ENCODE peak calls at places on chromosomes 7 and 10, in five cellular contexts. L is HFF-Myc; S is CD8-positive, alpha-beta T cell; K is mucosa of descending colon; R is lower leg skin. Q is an unnamed sample.

GRCh38 chr7:37420931-37421330 is 27.7 kb downstream of the ELMO1 start:
- DNase-seq in S (no peak), K (no peak), L (no peak), R (peak), Q (no peak)

GRCh38 chr7:117810642-117811512 is 62.4 kb downstream of the CTTNBP2 start:
- DNase-seq in K (no peak), S (no peak), R (no peak), L (no peak), Q (no peak)

GRCh38 chr7:128963327-128963757 is 25.6 kb downstream of the IRF5 start:
- DNase-seq in S (no peak), R (no peak), K (no peak), L (no peak), Q (peak)

GRCh38 chr7:114822131-114822530 is 99.8 kb upstream of the MDFIC start:
- DNase-seq in L (no peak), K (no peak), R (no peak), S (no peak), Q (no peak)

GRCh38 chr10:17607603-17608332 is 9.4 kb downstream of the HACD1 start:
- DNase-seq in S (peak), L (no peak), R (no peak), K (no peak), Q (no peak)

GRCh38 chr10:27360581-27361172 is 120.1 kb upstream of the ACBD5 start:
- DNase-seq in K (peak), L (peak), S (peak), R (peak), Q (peak)

GRCh38 chr10:79128923-79129305 is 60.1 kb downstream of the ZMIZ1 start:
- DNase-seq in L (no peak), S (no peak), K (no peak), R (no peak), Q (no peak)

GRCh38 chr10:74821501-74821900 is 4.9 kb upstream of the KAT6B start:
- DNase-seq in S (no peak), R (no peak), K (no peak), L (no peak), Q (no peak)

GRCh38 chr10:98309366-98310355 is 41.7 kb upstream of the LOXL4 start:
- DNase-seq in S (no peak), L (peak), K (peak), R (peak), Q (no peak)

GRCh38 chr10:127402596-127403409 is 146.3 kb upstream of the NPS start:
- DNase-seq in L (no peak), R (no peak), K (no peak), S (no peak), Q (no peak)

GRCh38 chr10:111093741-111094380 is 17.0 kb downstream of the ADRA2A start:
- DNase-seq in L (no peak), R (peak), K (no peak), S (no peak), Q (no peak)

GRCh38 chr7:4267326-4268039 is 414.6 kb upstream of the FOXK1 start:
- DNase-seq in S (no peak), R (peak), L (no peak), K (no peak), Q (no peak)

GRCh38 chr7:112431803-112432202 is 18.5 kb upstream of the IFRD1 start:
- DNase-seq in K (no peak), S (no peak), R (no peak), L (no peak), Q (no peak)

GRCh38 chr7:78099715-78100477 is 301.3 kb downstream of the PHTF2 start:
- DNase-seq in S (no peak), R (no peak), K (no peak), L (no peak), Q (no peak)

GRCh38 chr10:6144609-6145413 is 56.0 kb downstream of the RBM17 start:
- DNase-seq in K (peak), R (peak), S (peak), L (no peak), Q (peak)

GRCh38 chr7:149870701-149871483 is 2.9 kb upstream of the ATP6V0E2 start:
- DNase-seq in S (peak), L (no peak), R (peak), K (no peak), Q (no peak)

GRCh38 chr10:91587710-91588638 is 44.9 kb downstream of the PPP1R3C start:
- DNase-seq in K (no peak), L (no peak), S (no peak), R (peak), Q (no peak)

GRCh38 chr7:38368191-38368605 is 94.8 kb upstream of the TARP start:
- DNase-seq in K (peak), R (no peak), S (peak), L (peak), Q (no peak)

GRCh38 chr10:30013684-30014246 is 45.6 kb downstream of the JCAD start:
- DNase-seq in R (no peak), S (no peak), L (no peak), K (no peak), Q (no peak)

GRCh38 chr7:44463169-44463808 is 27.2 kb downstream of the NUDCD3 start:
- DNase-seq in R (no peak), K (no peak), S (no peak), L (no peak), Q (no peak)

GRCh38 chr10:116073025-116073424 is 200.0 kb downstream of the GFRA1 start:
- DNase-seq in L (no peak), R (no peak), K (no peak), S (no peak), Q (no peak)

GRCh38 chr10:24901686-24902399 is 50.6 kb downstream of the PRTFDC1 start:
- DNase-seq in K (peak), R (no peak), S (no peak), L (peak), Q (no peak)

GRCh38 chr10:22335204-22335956 is 9.9 kb upstream of the SPAG6 start:
- DNase-seq in K (peak), S (peak), L (no peak), R (no peak), Q (no peak)

GRCh38 chr7:120207037-120207436 is 65.9 kb upstream of the KCND2 start:
- DNase-seq in R (no peak), K (no peak), L (no peak), S (no peak), Q (no peak)

GRCh38 chr10:86100581-86101061 is 266.0 kb downstream of the GRID1 start:
- DNase-seq in K (no peak), S (no peak), R (peak), L (no peak), Q (no peak)

GRCh38 chr10:73812662-73813061 is 1.3 kb upstream of the NDST2 start:
- DNase-seq in S (no peak), R (no peak), L (no peak), K (no peak), Q (no peak)

GRCh38 chr7:24290004-24290641 is 6.1 kb downstream of the NPY start:
- DNase-seq in R (no peak), L (no peak), K (no peak), S (peak), Q (peak)

GRCh38 chr7:20159226-20159747 is 57.9 kb downstream of the MACC1 start:
- DNase-seq in L (no peak), R (no peak), K (no peak), S (no peak), Q (no peak)

GRCh38 chr10:105793071-105793470 is 1152.0 kb downstream of the SORCS3 start:
- DNase-seq in L (no peak), R (no peak), S (no peak), K (no peak), Q (no peak)

GRCh38 chr7:1242129-1242572 is 9.5 kb downstream of the UNCX start:
- DNase-seq in R (no peak), L (no peak), S (no peak), K (peak), Q (no peak)

GRCh38 chr7:49001610-49002033 is 77.3 kb downstream of the CDC14C start:
- DNase-seq in L (no peak), R (no peak), S (no peak), K (no peak), Q (peak)

GRCh38 chr7:17588730-17589129 is 290.3 kb downstream of the AHR start:
- DNase-seq in S (no peak), R (no peak), L (no peak), K (no peak), Q (no peak)

GRCh38 chr10:129968937-129969527 is 5.0 kb upstream of the EBF3 start:
- DNase-seq in K (no peak), S (no peak), L (no peak), R (no peak), Q (no peak)

GRCh38 chr10:97060441-97061084 is 125.2 kb downstream of the SLIT1 start:
- DNase-seq in K (no peak), L (no peak), S (no peak), R (no peak), Q (no peak)

GRCh38 chr10:116704926-116705325 is 37.4 kb downstream of the HSPA12A start:
- DNase-seq in S (no peak), L (no peak), R (no peak), K (no peak), Q (no peak)

GRCh38 chr10:128095023-128095752 is 31.0 kb downstream of the MKI67 start:
- DNase-seq in L (no peak), S (peak), R (peak), K (no peak), Q (peak)

GRCh38 chr7:28243861-28244260 is 63.3 kb upstream of the JAZF1 start:
- DNase-seq in S (no peak), R (no peak), K (no peak), L (peak), Q (no peak)

DNA sequence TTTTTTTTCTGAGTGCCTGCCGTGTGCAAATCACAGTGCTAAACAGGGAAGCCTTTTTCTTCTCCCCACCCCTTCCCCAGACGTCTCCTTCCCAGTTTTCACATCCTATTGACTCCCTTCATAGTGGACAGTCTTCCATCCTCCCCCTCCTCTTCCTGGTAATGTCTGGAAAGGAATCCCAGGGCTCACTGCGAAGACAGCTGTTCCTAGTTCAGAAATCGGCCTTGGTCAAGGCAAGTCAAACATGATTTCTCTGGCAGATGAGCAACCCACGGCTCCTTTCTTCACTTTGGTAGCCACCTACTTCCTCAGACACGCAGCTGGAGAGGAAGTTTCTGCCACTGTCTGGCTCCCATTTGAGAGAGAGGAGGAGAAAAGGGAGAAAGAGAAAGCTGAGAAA is 4.8 kb upstream of the CELF2 start:
- DNase-seq in S (no peak), K (no peak), L (no peak), R (no peak), Q (no peak)
- H3K4me3 ChIP-seq in S (no peak), K (no peak), L (no peak), R (no peak), Q (no peak)

DNA sequence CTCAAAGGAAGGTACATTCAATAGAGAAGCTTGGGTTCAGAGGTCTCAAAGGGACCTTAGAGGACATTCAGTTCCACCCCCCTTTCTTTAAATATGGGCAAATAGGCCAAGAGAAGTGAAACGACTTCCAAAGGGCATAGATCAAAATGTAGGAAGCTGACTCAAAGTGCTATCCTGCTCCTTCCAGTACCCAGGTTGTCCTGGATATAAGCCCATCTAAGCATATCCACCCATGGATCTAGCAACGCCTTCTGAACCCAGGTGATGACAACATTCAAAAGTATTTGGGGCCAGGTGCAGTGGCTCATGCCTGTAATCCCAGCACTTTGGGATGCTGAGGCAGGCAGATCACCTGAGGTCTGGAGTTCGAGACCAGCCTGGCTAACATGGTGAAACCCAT is 5.3 kb downstream of the ATXN7L1 start:
- DNase-seq in S (no peak), K (no peak), R (no peak), L (no peak), Q (no peak)
- TF ChIP-seq CTCF in S (no peak), K (no peak), R (no peak), L (no peak), Q (no peak)

DNA sequence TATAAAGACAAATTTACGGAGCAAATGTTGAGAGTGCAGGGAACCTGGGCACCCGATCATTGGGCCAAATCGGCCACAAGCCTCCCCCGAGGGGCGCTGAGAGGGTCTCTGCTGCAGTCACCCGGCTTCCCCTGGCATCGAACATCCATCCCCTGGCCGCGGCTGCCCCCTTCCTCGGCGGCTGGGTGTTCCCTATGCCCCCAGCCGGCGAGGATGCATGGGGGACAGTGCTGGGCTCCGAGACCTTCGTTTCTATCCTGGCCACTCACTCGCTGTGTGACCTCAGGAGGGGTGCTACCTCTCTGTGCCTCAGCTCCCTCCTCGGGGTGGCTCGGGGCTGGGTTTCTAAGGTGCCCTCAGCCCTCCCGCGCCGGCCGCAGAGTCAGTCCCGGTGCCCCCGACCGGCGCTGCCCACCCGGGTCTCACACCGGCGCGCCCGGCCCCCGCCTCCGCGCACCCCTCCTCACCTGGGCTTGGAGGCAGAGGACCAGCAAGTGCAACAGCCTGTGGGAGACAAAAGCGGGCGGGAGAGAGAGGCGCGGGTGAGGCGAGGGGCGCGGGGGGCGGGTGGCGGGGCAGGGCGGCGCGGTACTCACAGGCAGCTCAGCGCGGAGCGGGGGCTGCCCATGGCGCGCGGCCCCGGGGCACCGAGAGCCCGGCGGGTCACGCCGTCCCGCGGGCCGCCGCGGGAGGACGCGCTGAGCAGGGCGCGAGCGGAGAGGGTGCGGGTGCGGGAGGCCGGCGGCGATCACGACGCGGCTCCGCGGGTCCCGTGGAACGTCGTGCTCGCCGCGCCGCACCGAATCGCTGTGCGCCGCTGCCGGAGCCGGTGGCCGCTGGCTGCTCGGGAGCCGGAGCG is at the start of gene FGF8:
- DNase-seq in L (no peak), R (peak), S (no peak), K (no peak), Q (no peak)
- H3K4me3 ChIP-seq in L (no peak), R (no peak), S (no peak), K (no peak), Q (no peak)

DNA sequence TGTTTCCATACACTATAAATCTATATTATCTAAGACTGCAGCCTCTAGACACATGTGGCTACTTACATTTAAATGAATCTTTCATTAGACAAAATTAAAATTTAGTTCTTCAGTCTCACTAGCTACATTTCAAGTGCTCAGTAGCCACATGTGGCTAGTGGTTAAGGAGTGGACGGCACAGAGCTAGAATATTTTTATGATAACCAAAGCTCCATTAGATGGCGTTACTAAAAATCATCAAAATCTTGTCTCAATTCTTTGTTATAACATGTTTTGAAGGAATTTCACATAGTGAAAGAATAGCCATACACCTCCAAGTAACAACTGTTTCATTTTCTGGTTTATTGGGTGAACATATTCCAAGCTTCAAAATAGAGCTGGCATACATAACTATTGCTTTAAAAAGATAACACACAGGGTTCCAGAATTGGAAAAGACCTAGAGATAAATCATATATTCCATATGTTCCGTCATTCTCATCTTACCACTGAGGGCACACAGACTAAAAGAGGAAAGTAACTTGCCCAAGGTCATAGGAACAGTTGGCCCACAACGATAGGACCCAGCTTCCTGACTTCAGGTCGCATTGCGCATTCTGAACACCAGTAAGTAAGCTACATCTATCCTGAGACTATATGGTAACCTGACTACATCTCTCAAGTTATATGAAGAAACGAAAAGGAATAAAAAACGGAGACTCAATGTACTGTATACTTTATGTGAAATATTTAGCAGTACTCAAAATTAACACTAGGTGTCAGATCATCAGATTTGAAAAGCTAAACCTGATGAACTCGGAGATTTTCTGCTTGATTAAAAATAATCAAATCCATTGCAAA is 66.6 kb downstream of the CAV1 start:
- DNase-seq in S (no peak), R (no peak), K (no peak), L (no peak), Q (no peak)
- TF ChIP-seq CTCF in S (peak), R (no peak), K (peak), L (peak), Q (peak)

DNA sequence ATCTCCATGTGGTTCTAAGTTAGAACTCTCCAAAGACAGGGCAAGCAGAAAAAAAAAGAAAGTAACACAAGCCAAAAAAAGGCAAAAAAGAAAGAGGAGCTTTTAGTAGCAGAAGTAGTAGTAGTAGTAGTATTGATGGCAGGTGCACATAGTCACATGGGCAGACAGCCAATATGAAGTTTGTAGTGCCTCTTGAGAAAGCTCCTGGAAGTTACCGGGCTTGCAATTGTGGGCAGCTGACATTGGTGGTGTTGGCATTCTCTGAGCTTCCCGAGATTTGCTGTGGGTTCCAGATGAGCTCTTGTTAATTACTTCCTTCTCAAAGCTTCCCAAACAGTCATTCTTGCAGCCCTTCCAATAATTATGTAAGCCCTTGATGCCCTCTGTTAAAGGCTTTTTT is 1128.5 kb downstream of the TYW1 start:
- DNase-seq in K (no peak), S (no peak), R (no peak), L (no peak), Q (no peak)
- H3K4me3 ChIP-seq in K (no peak), S (no peak), R (no peak), L (no peak), Q (no peak)